ENCODE peak calls at places on chromosomes 11 and 22, in eight cellular contexts. One of them, this sample, is unnamed.

GRCh38 chr11:41377709-41378394 is 81.6 kb downstream of the LRRC4C start:
- DNase-seq in progenitor cell of endocrine pancreas: no peak
- DNase-seq in HS-5: no peak
- DNase-seq in foreskin fibroblast: no peak
- DNase-seq in activated T-helper 9 cell treated with anti-CD3 and anti-CD28 coated beads, Interleukin-2, amount 50 U/mL, for 16 hours: no peak
- DNase-seq in iPS DF 6.9: no peak
- DNase-seq in NCI-H1092 treated with DMSO at 0.1 percent for 48 hours: no peak
- DNase-seq in prostate gland: no peak
- DNase-seq in this sample: no peak

GRCh38 chr11:11415786-11416390 is 62.8 kb upstream of the CSNK2A3 start:
- DNase-seq in progenitor cell of endocrine pancreas: no peak
- DNase-seq in HS-5: no peak
- DNase-seq in foreskin fibroblast: no peak
- DNase-seq in activated T-helper 9 cell treated with anti-CD3 and anti-CD28 coated beads, Interleukin-2, amount 50 U/mL, for 16 hours: no peak
- DNase-seq in iPS DF 6.9: no peak
- DNase-seq in NCI-H1092 treated with DMSO at 0.1 percent for 48 hours: no peak
- DNase-seq in prostate gland: no peak
- DNase-seq in this sample: no peak

GRCh38 chr11:797300-798092 is 585 bp downstream of the SLC25A22 start:
- DNase-seq in progenitor cell of endocrine pancreas: no peak
- DNase-seq in HS-5: no peak
- DNase-seq in foreskin fibroblast: peak
- DNase-seq in activated T-helper 9 cell treated with anti-CD3 and anti-CD28 coated beads, Interleukin-2, amount 50 U/mL, for 16 hours: peak
- DNase-seq in iPS DF 6.9: no peak
- DNase-seq in NCI-H1092 treated with DMSO at 0.1 percent for 48 hours: peak
- DNase-seq in prostate gland: peak
- DNase-seq in this sample: peak

GRCh38 chr22:41800348-41801146 is at the start of gene CCDC134:
- DNase-seq in progenitor cell of endocrine pancreas: peak
- DNase-seq in HS-5: peak
- DNase-seq in foreskin fibroblast: peak
- DNase-seq in activated T-helper 9 cell treated with anti-CD3 and anti-CD28 coated beads, Interleukin-2, amount 50 U/mL, for 16 hours: peak
- DNase-seq in iPS DF 6.9: peak
- DNase-seq in NCI-H1092 treated with DMSO at 0.1 percent for 48 hours: peak
- DNase-seq in prostate gland: peak
- DNase-seq in this sample: peak

GRCh38 chr11:118216621-118217526 is 7.9 kb downstream of the JAML start:
- DNase-seq in progenitor cell of endocrine pancreas: no peak
- DNase-seq in HS-5: no peak
- DNase-seq in foreskin fibroblast: no peak
- DNase-seq in activated T-helper 9 cell treated with anti-CD3 and anti-CD28 coated beads, Interleukin-2, amount 50 U/mL, for 16 hours: peak
- DNase-seq in iPS DF 6.9: no peak
- DNase-seq in NCI-H1092 treated with DMSO at 0.1 percent for 48 hours: no peak
- DNase-seq in prostate gland: no peak
- DNase-seq in this sample: no peak

GRCh38 chr11:96154802-96155520 is 188.0 kb downstream of the MAML2 start:
- DNase-seq in progenitor cell of endocrine pancreas: no peak
- DNase-seq in HS-5: no peak
- DNase-seq in foreskin fibroblast: peak
- DNase-seq in activated T-helper 9 cell treated with anti-CD3 and anti-CD28 coated beads, Interleukin-2, amount 50 U/mL, for 16 hours: no peak
- DNase-seq in iPS DF 6.9: no peak
- DNase-seq in NCI-H1092 treated with DMSO at 0.1 percent for 48 hours: no peak
- DNase-seq in prostate gland: no peak
- DNase-seq in this sample: peak

GRCh38 chr11:6604081-6604626 is 580 bp downstream of the ILK start:
- DNase-seq in progenitor cell of endocrine pancreas: no peak
- DNase-seq in HS-5: no peak
- DNase-seq in foreskin fibroblast: peak
- DNase-seq in activated T-helper 9 cell treated with anti-CD3 and anti-CD28 coated beads, Interleukin-2, amount 50 U/mL, for 16 hours: peak
- DNase-seq in iPS DF 6.9: no peak
- DNase-seq in NCI-H1092 treated with DMSO at 0.1 percent for 48 hours: peak
- DNase-seq in prostate gland: peak
- DNase-seq in this sample: peak

GRCh38 chr22:50191041-50191740 is 5.5 kb downstream of the TRABD start:
- DNase-seq in progenitor cell of endocrine pancreas: no peak
- DNase-seq in HS-5: no peak
- DNase-seq in foreskin fibroblast: no peak
- DNase-seq in activated T-helper 9 cell treated with anti-CD3 and anti-CD28 coated beads, Interleukin-2, amount 50 U/mL, for 16 hours: peak
- DNase-seq in iPS DF 6.9: no peak
- DNase-seq in NCI-H1092 treated with DMSO at 0.1 percent for 48 hours: no peak
- DNase-seq in prostate gland: no peak
- DNase-seq in this sample: no peak

GRCh38 chr11:36478700-36479329 is 31.3 kb downstream of the TRAF6 start:
- DNase-seq in progenitor cell of endocrine pancreas: no peak
- DNase-seq in HS-5: no peak
- DNase-seq in foreskin fibroblast: no peak
- DNase-seq in activated T-helper 9 cell treated with anti-CD3 and anti-CD28 coated beads, Interleukin-2, amount 50 U/mL, for 16 hours: no peak
- DNase-seq in iPS DF 6.9: no peak
- DNase-seq in NCI-H1092 treated with DMSO at 0.1 percent for 48 hours: peak
- DNase-seq in prostate gland: no peak
- DNase-seq in this sample: peak

GRCh38 chr22:36160499-36160942 is at the start of gene APOL3:
- DNase-seq in progenitor cell of endocrine pancreas: no peak
- DNase-seq in HS-5: no peak
- DNase-seq in foreskin fibroblast: peak
- DNase-seq in activated T-helper 9 cell treated with anti-CD3 and anti-CD28 coated beads, Interleukin-2, amount 50 U/mL, for 16 hours: peak
- DNase-seq in iPS DF 6.9: no peak
- DNase-seq in NCI-H1092 treated with DMSO at 0.1 percent for 48 hours: no peak
- DNase-seq in prostate gland: peak
- DNase-seq in this sample: no peak

GRCh38 chr11:3220521-3221407 is 2.2 kb upstream of the MRGPRG start:
- DNase-seq in progenitor cell of endocrine pancreas: no peak
- DNase-seq in HS-5: no peak
- DNase-seq in foreskin fibroblast: no peak
- DNase-seq in activated T-helper 9 cell treated with anti-CD3 and anti-CD28 coated beads, Interleukin-2, amount 50 U/mL, for 16 hours: no peak
- DNase-seq in iPS DF 6.9: no peak
- DNase-seq in NCI-H1092 treated with DMSO at 0.1 percent for 48 hours: no peak
- DNase-seq in prostate gland: no peak
- DNase-seq in this sample: no peak

GRCh38 chr11:103326070-103326794 is 217.0 kb downstream of the DYNC2H1 start:
- DNase-seq in progenitor cell of endocrine pancreas: no peak
- DNase-seq in HS-5: peak
- DNase-seq in foreskin fibroblast: peak
- DNase-seq in activated T-helper 9 cell treated with anti-CD3 and anti-CD28 coated beads, Interleukin-2, amount 50 U/mL, for 16 hours: no peak
- DNase-seq in iPS DF 6.9: peak
- DNase-seq in NCI-H1092 treated with DMSO at 0.1 percent for 48 hours: peak
- DNase-seq in prostate gland: peak
- DNase-seq in this sample: peak